ENCODE peak calls at places on chromosomes 11 and 22, in eight cellular contexts. A is K562, I is transverse colon, Q is sigmoid colon, R is stomach, L is upper lobe of left lung, M is esophagus muscularis mucosa, G is GM12878. T is an unnamed sample.

GRCh38 chr11:43984039-43984438 is 41.6 kb downstream of the C11orf96 start:
- DNase-seq in A (no peak), I (no peak), Q (no peak), R (no peak), L (no peak), M (no peak), G (no peak), T (no peak)

GRCh38 chr11:121521145-121522042 is 68.6 kb upstream of the SORL1-AS1 start:
- DNase-seq in A (no peak), I (no peak), Q (no peak), R (no peak), L (no peak), M (no peak), G (peak), T (no peak)

GRCh38 chr11:108635106-108635505 is 29.8 kb upstream of the DDX10 start:
- DNase-seq in A (no peak), I (no peak), Q (no peak), R (no peak), L (no peak), M (no peak), G (no peak), T (no peak)

GRCh38 chr22:17717708-17718107 is 56.6 kb downstream of the BID start:
- DNase-seq in A (no peak), I (no peak), Q (no peak), R (no peak), L (no peak), M (peak), G (no peak), T (no peak)

GRCh38 chr22:30609260-30610185 is 2.5 kb downstream of the TCN2 start:
- DNase-seq in A (peak), I (peak), Q (peak), R (peak), L (peak), M (no peak), G (peak), T (no peak)

GRCh38 chr22:47458348-47458747 is 695.9 kb downstream of the TBC1D22A start:
- DNase-seq in A (no peak), I (no peak), Q (no peak), R (no peak), L (no peak), M (peak), G (no peak), T (no peak)

GRCh38 chr22:47095395-47096122 is 333.1 kb downstream of the TBC1D22A start:
- DNase-seq in A (no peak), I (no peak), Q (no peak), R (no peak), L (no peak), M (no peak), G (no peak), T (no peak)

GRCh38 chr22:19174106-19175025 is 4.2 kb downstream of the SLC25A1 start:
- DNase-seq in A (peak), I (no peak), Q (peak), R (no peak), L (no peak), M (no peak), G (peak), T (no peak)

GRCh38 chr11:59616396-59616982 is 915 bp upstream of the OSBP start:
- DNase-seq in A (peak), I (no peak), Q (no peak), R (no peak), L (no peak), M (no peak), G (no peak), T (peak)

GRCh38 chr11:47566166-47566546 is 757 bp downstream of the PTPMT1 start:
- DNase-seq in A (peak), I (no peak), Q (no peak), R (peak), L (peak), M (no peak), G (no peak), T (peak)

GRCh38 chr11:115134886-115135285 is 369.3 kb downstream of the CADM1 start:
- DNase-seq in A (no peak), I (no peak), Q (no peak), R (no peak), L (no peak), M (no peak), G (no peak), T (no peak)

GRCh38 chr22:17563936-17564391 is 666 bp downstream of the SLC25A18 start:
- DNase-seq in A (no peak), I (peak), Q (peak), R (no peak), L (no peak), M (no peak), G (no peak), T (no peak)

GRCh38 chr11:45777127-45777969 is 27.6 kb upstream of the SLC35C1 start:
- DNase-seq in A (no peak), I (no peak), Q (no peak), R (peak), L (no peak), M (no peak), G (no peak), T (no peak)

GRCh38 chr22:41062146-41062545 is 30.2 kb upstream of the EP300 start:
- DNase-seq in A (no peak), I (no peak), Q (no peak), R (no peak), L (no peak), M (no peak), G (no peak), T (no peak)

GRCh38 chr22:27100789-27101188 is 443.4 kb downstream of the MIAT start:
- DNase-seq in A (no peak), I (no peak), Q (peak), R (no peak), L (no peak), M (no peak), G (no peak), T (no peak)

GRCh38 chr11:117315285-117316196 is 515 bp downstream of the BACE1 start:
- DNase-seq in A (no peak), I (no peak), Q (peak), R (no peak), L (peak), M (no peak), G (no peak), T (no peak)

GRCh38 chr11:83521647-83522596 is 235.8 kb upstream of the CCDC90B start:
- DNase-seq in A (peak), I (no peak), Q (no peak), R (no peak), L (no peak), M (peak), G (no peak), T (no peak)

GRCh38 chr11:123434262-123434661 is 4.2 kb downstream of the GRAMD1B start:
- DNase-seq in A (peak), I (peak), Q (no peak), R (no peak), L (no peak), M (no peak), G (no peak), T (no peak)

GRCh38 chr22:38736257-38736570 is 19.6 kb downstream of the SUN2 start:
- DNase-seq in A (no peak), I (no peak), Q (no peak), R (no peak), L (no peak), M (no peak), G (no peak), T (peak)

GRCh38 chr22:38738475-38739070 is 17.2 kb downstream of the SUN2 start:
- DNase-seq in A (no peak), I (no peak), Q (no peak), R (no peak), L (no peak), M (no peak), G (no peak), T (no peak)

GRCh38 chr22:38739300-38740055 is 16.3 kb downstream of the SUN2 start:
- DNase-seq in A (no peak), I (no peak), Q (no peak), R (no peak), L (no peak), M (no peak), G (no peak), T (no peak)

GRCh38 chr22:38735465-38736256 is 20.1 kb downstream of the SUN2 start:
- DNase-seq in A (no peak), I (no peak), Q (no peak), R (peak), L (peak), M (no peak), G (no peak), T (no peak)

GRCh38 chr22:38737302-38738060 is 18.3 kb downstream of the SUN2 start:
- DNase-seq in A (no peak), I (no peak), Q (no peak), R (no peak), L (no peak), M (no peak), G (no peak), T (no peak)
- H3K27ac ChIP-seq in A (no peak), I (no peak), Q (peak), R (no peak), L (no peak), M (peak), G (no peak), T (no peak)

GRCh38 chr22:21657361-21658118 is 8.3 kb upstream of the PPIL2 start:
- DNase-seq in A (peak), I (peak), Q (no peak), R (peak), L (peak), M (no peak), G (peak), T (no peak)
- TF ChIP-seq POLR2AphosphoS5 in A (no peak), I (no peak), Q (no peak), R (no peak), L (peak), M (peak), G (no peak), T (no peak)

GRCh38 chr11:69948256-69949141 is 129.3 kb upstream of the FGF3 start:
- DNase-seq in A (peak), I (peak), Q (no peak), R (peak), L (no peak), M (no peak), G (no peak), T (no peak)

GRCh38 chr11:69951821-69952590 is 126.1 kb upstream of the ANO1 start:
- DNase-seq in A (no peak), I (no peak), Q (no peak), R (no peak), L (no peak), M (no peak), G (no peak), T (no peak)

GRCh38 chr11:69950621-69951020 is 127.5 kb upstream of the ANO1 start:
- DNase-seq in A (peak), I (no peak), Q (no peak), R (no peak), L (no peak), M (no peak), G (no peak), T (no peak)

GRCh38 chr11:69949327-69949726 is 128.8 kb upstream of the ANO1 start:
- DNase-seq in A (peak), I (no peak), Q (no peak), R (peak), L (no peak), M (no peak), G (no peak), T (no peak)

GRCh38 chr11:69950120-69950519 is 128.0 kb upstream of the ANO1 start:
- DNase-seq in A (peak), I (peak), Q (no peak), R (no peak), L (no peak), M (no peak), G (no peak), T (no peak)
- TF ChIP-seq EP300 in A (no peak), I (no peak), Q (no peak), R (no peak), L (no peak), M (no peak), G (no peak), T (no peak)

GRCh38 chr22:20951932-20952380 is 15.1 kb upstream of the AIFM3 start:
- DNase-seq in A (no peak), I (peak), Q (no peak), R (no peak), L (no peak), M (no peak), G (no peak), T (no peak)

GRCh38 chr22:20953342-20953608 is 13.8 kb upstream of the AIFM3 start:
- DNase-seq in A (no peak), I (no peak), Q (no peak), R (no peak), L (no peak), M (no peak), G (no peak), T (no peak)

GRCh38 chr22:20951151-20951931 is 15.7 kb upstream of the AIFM3 start:
- DNase-seq in A (no peak), I (no peak), Q (no peak), R (no peak), L (no peak), M (no peak), G (no peak), T (no peak)

GRCh38 chr22:20953668-20954500 is 13.2 kb upstream of the AIFM3 start:
- DNase-seq in A (no peak), I (no peak), Q (peak), R (no peak), L (peak), M (no peak), G (no peak), T (no peak)

DNA sequence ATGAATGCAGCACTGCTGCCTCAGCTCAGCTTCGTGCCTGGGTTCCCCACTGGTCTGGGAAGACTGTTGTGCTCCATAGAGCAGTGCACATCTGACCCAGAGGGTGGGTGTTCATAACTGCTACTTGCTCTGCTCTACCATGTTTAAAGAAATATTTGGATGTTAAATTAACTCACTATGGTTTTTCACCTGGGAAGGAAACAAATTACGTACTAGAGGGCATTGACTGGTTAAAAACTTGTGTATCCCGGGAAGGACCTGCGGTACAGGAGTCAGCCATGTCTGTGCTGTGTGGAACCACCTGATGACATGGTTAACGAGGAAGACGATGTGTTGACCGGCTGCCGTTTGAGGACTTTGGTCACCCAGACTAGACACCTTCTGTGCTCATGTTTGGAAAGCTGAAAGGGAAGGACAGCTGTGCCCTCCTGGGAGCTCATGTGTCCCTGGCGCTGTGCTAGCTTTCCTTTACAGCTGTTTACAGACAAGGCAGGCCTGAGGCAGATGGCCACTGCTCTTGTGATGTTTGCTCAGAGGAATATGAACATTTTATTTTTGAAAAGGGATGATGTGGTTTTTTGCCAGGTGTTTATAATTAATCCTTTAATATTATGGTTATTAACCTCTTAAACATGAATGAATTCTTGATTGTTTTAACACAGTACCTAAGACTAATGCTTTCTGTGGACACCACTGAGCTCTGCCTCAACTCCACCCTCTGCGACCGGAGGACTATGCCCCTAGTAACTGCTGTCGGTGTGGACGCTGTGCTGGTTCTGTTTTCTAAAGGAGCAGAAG is 14.3 kb upstream of the AIFM3 start:
- DNase-seq in A (no peak), I (peak), Q (no peak), R (no peak), L (no peak), M (no peak), G (no peak), T (no peak)
- H3K27ac ChIP-seq in A (no peak), I (peak), Q (no peak), R (no peak), L (no peak), M (no peak), G (no peak), T (no peak)

DNA sequence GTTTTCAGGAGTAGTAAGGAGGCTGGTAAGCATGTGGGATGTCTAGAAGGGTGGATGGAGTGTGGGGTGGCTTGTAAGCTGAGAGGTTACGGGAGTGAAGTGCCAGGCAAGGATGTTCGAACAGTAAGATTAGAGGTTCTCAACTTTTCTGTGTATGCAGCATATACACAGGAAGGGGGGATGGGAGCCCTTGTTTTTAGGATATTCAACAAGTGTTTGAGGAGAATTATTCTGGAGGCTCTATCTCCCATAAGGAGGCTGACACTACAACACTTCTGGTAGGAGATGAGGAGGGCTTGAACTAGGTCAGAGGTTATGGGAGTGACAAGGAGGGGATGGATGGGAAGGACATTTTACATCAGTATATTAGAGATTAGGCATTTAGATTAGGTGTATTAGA is 109.5 kb downstream of the TEAD1 start:
- DNase-seq in A (no peak), I (no peak), Q (no peak), R (no peak), L (no peak), M (no peak), G (no peak), T (no peak)
- TF ChIP-seq POLR2AphosphoS5 in A (no peak), I (no peak), Q (no peak), R (no peak), L (no peak), M (no peak), G (no peak), T (no peak)